ENCODE peak calls at places on chromosomes 3 and 15, in seven cellular contexts. E is uterus, B is left ventricle myocardium inferior, T is MM.1S, S is stomach, H is neuronal stem cell, I is cardiac muscle cell. K is an unnamed sample. For H3K4me1 and H3K9me3, the result is how much of the 10 kb centered on the place peaks cover.

GRCh38 chr15:99050328-99050980 is 42.9 kb upstream of the PGPEP1L start:
- DNase-seq in I (no peak), H (no peak), S (no peak), E (no peak), T (no peak), B (no peak), K (no peak)

GRCh38 chr3:133441867-133442270 is 42.0 kb downstream of the BFSP2 start:
- DNase-seq in S (no peak), I (no peak), H (no peak), E (no peak), T (peak), B (no peak), K (no peak)

GRCh38 chr15:75065851-75066509 is 42.6 kb downstream of the PPCDC start:
- DNase-seq in T (peak), S (no peak), I (no peak), H (no peak), E (no peak), B (no peak), K (no peak)

GRCh38 chr3:55630280-55630920 is 143.3 kb upstream of the WNT5A start:
- DNase-seq in S (no peak), H (no peak), B (no peak), I (no peak), E (no peak), T (no peak), K (no peak)

GRCh38 chr15:52080031-52080430 is 32.5 kb downstream of the BCL2L10 start:
- DNase-seq in I (no peak), S (no peak), H (no peak), B (no peak), E (no peak), T (no peak), K (no peak)

GRCh38 chr3:14143826-14144225 is 19.0 kb downstream of the TMEM43 start:
- DNase-seq in E (peak), S (no peak), H (no peak), T (no peak), B (no peak), I (no peak), K (no peak)

GRCh38 chr15:98719169-98719515 is 70.8 kb downstream of the IGF1R start:
- DNase-seq in S (no peak), E (no peak), T (no peak), H (no peak), I (no peak), B (no peak), K (no peak)

GRCh38 chr15:26129852-26130251 is 266.7 kb upstream of the ATP10A start:
- DNase-seq in I (no peak), T (no peak), S (no peak), E (no peak), H (no peak), B (no peak), K (no peak)

GRCh38 chr3:2090512-2090911 is 8.2 kb upstream of the CNTN4 start:
- DNase-seq in E (no peak), H (no peak), S (no peak), B (no peak), T (peak), I (no peak), K (no peak)

GRCh38 chr3:157713101-157713500 is 209.9 kb upstream of the VEPH1 start:
- DNase-seq in B (no peak), T (no peak), H (no peak), S (no peak), I (no peak), E (no peak), K (no peak)

GRCh38 chr3:46946856-46947544 is 29.5 kb downstream of the CCDC12 start:
- DNase-seq in I (no peak), S (peak), H (no peak), B (no peak), T (no peak), E (no peak), K (no peak)
- H3K4me1 ChIP-seq in I (half or more), S (half or more), H (under half), B (half or more), T (under half), E (under half), K (under half)

GRCh38 chr3:81540787-81541186 is 220.7 kb downstream of the GBE1 start:
- DNase-seq in B (no peak), T (no peak), S (no peak), H (no peak), I (peak), E (no peak), K (no peak)
- H3K27ac ChIP-seq in B (no peak), T (no peak), S (no peak), H (no peak), I (peak), E (no peak), K (no peak)

GRCh38 chr3:189838291-189838690 is 207.1 kb downstream of the TP63 start:
- DNase-seq in H (no peak), T (no peak), E (no peak), B (no peak), I (no peak), S (no peak), K (no peak)

GRCh38 chr3:189845069-189845468 is 213.9 kb downstream of the TP63 start:
- DNase-seq in E (no peak), B (no peak), T (peak), I (no peak), H (no peak), S (no peak), K (no peak)

GRCh38 chr3:189839576-189839975 is 208.4 kb downstream of the TP63 start:
- DNase-seq in S (no peak), H (no peak), T (no peak), B (no peak), I (no peak), E (no peak), K (no peak)

GRCh38 chr3:189842681-189843602 is 211.8 kb downstream of the TP63 start:
- DNase-seq in H (no peak), S (no peak), B (no peak), T (no peak), I (no peak), E (no peak), K (no peak)

GRCh38 chr3:189841474-189842205 is 210.5 kb downstream of the TP63 start:
- DNase-seq in S (no peak), I (no peak), H (no peak), T (no peak), E (no peak), B (no peak), K (no peak)
- H3K9me3 ChIP-seq in S (under half), I (under half), H (under half), T (under half), E (under half), B (under half), K (under half)

GRCh38 chr15:88992216-88992615 is 79.0 kb upstream of the MFGE8 start:
- DNase-seq in S (no peak), B (no peak), H (no peak), T (no peak), I (no peak), E (no peak), K (no peak)
- H3K4me1 ChIP-seq in S (under half), B (under half), H (under half), T (under half), I (under half), E (under half), K (under half)

GRCh38 chr3:53164911-53165310 is 3.9 kb downstream of the PRKCD start:
- DNase-seq in I (no peak), S (no peak), E (no peak), B (no peak), H (no peak), T (no peak), K (no peak)
- H3K27ac ChIP-seq in I (no peak), S (peak), E (no peak), B (no peak), H (no peak), T (no peak), K (no peak)

DNA sequence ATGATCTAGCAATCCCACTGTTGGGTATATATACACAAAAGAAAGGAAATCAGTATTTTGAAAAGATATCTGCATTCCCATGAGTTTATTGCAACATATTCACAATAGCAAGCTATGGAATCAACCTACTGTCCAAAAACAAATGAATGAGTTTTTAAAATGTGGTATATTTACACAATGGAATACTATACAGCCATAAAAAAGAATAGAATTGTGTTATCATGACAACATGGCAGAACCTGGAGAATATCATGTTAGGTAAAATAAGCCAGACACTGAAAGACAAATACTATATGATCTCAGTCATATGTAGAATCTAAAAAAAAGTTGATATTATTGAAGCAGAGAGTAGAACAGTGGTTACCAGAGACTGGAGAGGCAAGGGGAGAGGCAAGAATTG is 732.6 kb downstream of the MCTP2 start:
- DNase-seq in H (no peak), T (no peak), E (no peak), I (no peak), S (no peak), B (no peak), K (no peak)
- H3K9me3 ChIP-seq in H (under half), T (under half), E (under half), I (under half), S (under half), B (under half), K (under half)

K was measured in tibial nerve.